ENCODE peak calls at places on chromosomes 13 and 19, in nine cellular contexts. V is bronchial epithelial cell, K is kidney epithelial cell, H is pancreas, U is stomach, G is cardiac muscle cell, M is SK-N-SH, Z is uterus, P is body of pancreas. L is an unnamed sample.

GRCh38 chr19:50515168-50515561 is 1.5 kb upstream of the ASPDH start:
- DNase-seq in Z (no peak), P (no peak), K (no peak), V (no peak), H (no peak), U (no peak), G (no peak), M (no peak), L (no peak)

GRCh38 chr13:53141336-53141735 is 112.7 kb downstream of the OLFM4 start:
- DNase-seq in V (no peak), P (no peak), H (no peak), K (no peak), U (no peak), M (no peak), Z (no peak), G (no peak), L (no peak)

GRCh38 chr19:42111384-42111783 is 20.9 kb downstream of the POU2F2 start:
- DNase-seq in U (no peak), K (no peak), P (no peak), G (peak; percentile 52), Z (no peak), H (no peak), M (no peak), V (peak; percentile 84), L (no peak)

GRCh38 chr19:45045671-45046353 is 7.0 kb downstream of the CLASRP start:
- DNase-seq in Z (no peak), U (peak; percentile 62), P (peak; percentile 35), V (no peak), H (no peak), M (no peak), K (no peak), G (no peak), L (no peak)

GRCh38 chr13:45156565-45157361 is 36.5 kb downstream of the GTF2F2 start:
- DNase-seq in G (no peak), M (no peak), P (no peak), K (no peak), Z (no peak), H (no peak), V (no peak), U (no peak), L (no peak)

GRCh38 chr13:113842336-113843062 is 21.4 kb downstream of the GAS6 start:
- DNase-seq in V (no peak), P (no peak), M (no peak), G (no peak), K (no peak), H (no peak), U (no peak), Z (peak; percentile 12), L (no peak)

GRCh38 chr19:38059897-38060296 is 152.9 kb downstream of the SIPA1L3 start:
- DNase-seq in H (no peak), P (no peak), V (peak; percentile 26), M (no peak), G (peak; percentile 30), K (no peak), U (no peak), Z (no peak), L (no peak)

GRCh38 chr19:18282788-18283141 is 1.3 kb upstream of the JUND start:
- DNase-seq in G (no peak), Z (peak; percentile 49), H (peak; percentile 39), V (no peak), U (no peak), P (no peak), M (no peak), K (no peak), L (no peak)

GRCh38 chr13:95552539-95553270 is at the start of gene CLDN10:
- DNase-seq in K (no peak), P (peak; percentile 85), U (no peak), M (peak; percentile 93), V (no peak), Z (no peak), G (no peak), H (peak; percentile 77), L (no peak)

GRCh38 chr19:5494780-5495179 is 39.6 kb downstream of the ZNRF4 start:
- DNase-seq in Z (no peak), G (no peak), V (no peak), H (no peak), K (no peak), P (no peak), M (no peak), U (no peak), L (no peak)

GRCh38 chr13:104014803-104015645 is 948.8 kb upstream of the SLC10A2 start:
- DNase-seq in G (peak; percentile 91), M (no peak), Z (no peak), H (no peak), K (no peak), P (no peak), U (no peak), V (peak; percentile 22), L (no peak)

GRCh38 chr19:18427080-18427751 is 8.0 kb downstream of the SSBP4 start:
- DNase-seq in Z (no peak), K (no peak), G (no peak), U (no peak), V (no peak), M (no peak), H (no peak), P (no peak), L (peak; percentile 12)

GRCh38 chr13:78958019-78958418 is 299.1 kb upstream of the OBI1 start:
- DNase-seq in H (no peak), K (no peak), U (no peak), M (no peak), Z (no peak), G (no peak), P (no peak), V (no peak), L (no peak)

GRCh38 chr13:80840313-80840976 is 499.5 kb upstream of the SPRY2 start:
- DNase-seq in P (no peak), H (no peak), K (no peak), G (peak; percentile 97), U (no peak), M (no peak), V (no peak), Z (peak; percentile 49), L (no peak)

GRCh38 chr19:56136362-56136761 is 4.7 kb upstream of the ZNF444 start:
- DNase-seq in Z (no peak), K (no peak), U (no peak), P (no peak), H (no peak), G (no peak), V (no peak), M (no peak), L (no peak)

GRCh38 chr19:8306235-8307054 is 1.7 kb downstream of the CD320 start:
- DNase-seq in K (no peak), M (no peak), U (peak; percentile 25), Z (peak; percentile 14), H (peak; percentile 9), G (no peak), P (peak; percentile 9), V (no peak), L (peak; percentile 8)

GRCh38 chr19:8310342-8311055 is 2.3 kb upstream of the CD320 start:
- DNase-seq in H (peak; percentile 8), M (no peak), V (no peak), U (peak; percentile 20), P (peak; percentile 6), Z (peak; percentile 4), G (no peak), K (no peak), L (peak; percentile 13)

GRCh38 chr19:8308891-8309291 is 733 bp upstream of the CD320 start:
- DNase-seq in U (peak; percentile 23), K (no peak), M (no peak), V (no peak), P (peak; percentile 7), G (no peak), Z (peak; percentile 14), H (peak; percentile 11), L (peak; percentile 7)

GRCh38 chr19:8307400-8307964 is 676 bp downstream of the CD320 start:
- DNase-seq in K (no peak), P (peak; percentile 16), U (peak; percentile 25), H (no peak), G (no peak), Z (no peak), M (peak; percentile 67), V (no peak), L (peak; percentile 33)

GRCh38 chr19:8307965-8308866 is at the start of gene CD320:
- DNase-seq in V (peak; percentile 88), U (peak; percentile 93), G (peak; percentile 91), P (peak; percentile 89), H (peak; percentile 88), K (no peak), Z (peak; percentile 86), M (peak; percentile 97), L (peak; percentile 94)
- TF ChIP-seq CTCF in V (no peak), U (no peak), G (no peak), P (no peak), H (no peak), K (no peak), Z (no peak), M (no peak), L (no peak)

GRCh38 chr19:35784401-35785086 is 9.2 kb downstream of the ARHGAP33 start:
- DNase-seq in Z (no peak), H (no peak), U (no peak), V (no peak), M (no peak), K (no peak), P (no peak), G (no peak), L (no peak)
- H3K36me3 ChIP-seq in Z (no peaks in the 10 kb centered on the region), H (no peaks in the 10 kb centered on the region), U (peaks cover 77% of the 10 kb centered on the region), V (no peaks in the 10 kb centered on the region), M (peaks cover 8% of the 10 kb centered on the region), K (no peaks in the 10 kb centered on the region), P (no peaks in the 10 kb centered on the region), G (no peaks in the 10 kb centered on the region), L (peaks cover 5% of the 10 kb centered on the region)

DNA sequence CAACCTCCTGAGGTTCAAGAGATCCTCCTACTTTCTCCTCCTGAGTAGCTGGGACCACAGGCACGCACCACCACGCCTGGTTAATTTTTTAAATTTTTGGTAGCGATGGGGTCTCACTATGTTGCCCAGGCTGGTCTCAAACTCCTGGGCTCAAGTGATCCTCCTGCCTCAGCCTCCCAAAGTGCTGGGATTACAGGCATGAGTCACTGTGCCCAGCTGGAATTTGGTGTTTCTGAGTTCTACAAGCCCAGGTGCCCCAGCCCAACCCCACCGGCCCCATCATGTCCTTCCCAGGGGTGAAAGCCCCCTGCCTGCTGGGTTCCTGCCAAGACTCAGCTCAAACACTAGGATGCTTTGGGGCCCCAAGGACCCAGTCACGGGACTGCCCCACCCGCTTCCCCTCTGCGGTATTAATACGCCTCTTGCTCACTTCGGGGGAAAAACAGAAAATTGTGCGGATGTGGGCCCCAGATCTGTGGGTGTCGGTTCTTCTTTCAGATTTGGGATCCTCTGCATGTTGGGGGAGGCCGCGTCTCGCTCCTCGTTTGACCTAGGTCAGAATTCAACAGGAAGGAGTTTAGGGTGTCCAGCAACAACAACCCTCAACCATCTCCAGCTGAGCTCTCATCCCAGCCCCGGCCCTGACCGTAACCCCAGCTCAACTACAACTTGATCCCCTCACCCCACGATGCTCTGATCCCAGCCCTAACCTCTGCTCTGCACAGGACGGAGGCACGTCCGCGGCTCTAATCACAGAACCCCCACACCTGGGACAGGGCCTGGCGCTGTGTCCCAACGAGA is 3.7 kb upstream of the FCER2 start:
- DNase-seq in P (no peak), V (no peak), M (no peak), Z (no peak), K (no peak), U (peak; percentile 44), H (peak; percentile 40), G (no peak), L (no peak)
- H3K4me3 ChIP-seq in P (no peak overlapping the region), V (no peak overlapping the region), M (no peak overlapping the region), Z (no peak overlapping the region), K (no peak overlapping the region), U (no peak overlapping the region), H (no peak overlapping the region), G (no peak overlapping the region), L (no peak overlapping the region)

DNA sequence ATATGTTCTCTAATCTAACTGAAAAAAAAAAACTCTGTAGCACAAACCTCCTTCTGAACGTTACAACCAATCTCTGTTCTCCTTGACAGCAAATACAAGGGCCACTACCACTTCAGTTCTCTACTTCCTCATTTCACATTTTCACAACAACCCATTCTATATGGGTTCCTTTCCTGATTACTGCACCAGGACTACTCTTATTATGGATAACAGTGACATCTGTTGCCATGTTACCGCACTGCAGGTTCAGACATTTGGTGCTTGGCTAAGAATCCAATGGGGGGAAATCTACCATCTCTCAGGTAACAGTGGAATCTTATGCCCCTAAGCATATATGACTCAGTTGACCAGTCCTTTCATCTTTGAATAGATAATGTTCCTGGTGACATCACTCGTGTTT is 11.6 kb upstream of the FPR3 start:
- DNase-seq in P (no peak), V (peak; percentile 40), M (no peak), H (no peak), U (no peak), G (peak; percentile 58), K (no peak), Z (no peak), L (no peak)
- TF ChIP-seq CTCF in P (no peak), V (peak; percentile 15), M (peak; percentile 58), H (no peak), U (no peak), G (peak; percentile 43), K (peak; percentile 3), Z (no peak), L (peak; percentile 48)

L was measured in BE2C.